ENCODE peak calls at places on chromosomes 2 and 18, in six cellular contexts. U is kidney epithelial cell, R is upper lobe of right lung, Q is ovary, G is HL-60, Z is left ventricle myocardium inferior. N is an unnamed sample.
A peak's percentile ranks its signal among the peaks of the same experiment; 100 is the strongest.

GRCh38 chr2:19675856-19676460 is 225.8 kb downstream of the TTC32 start:
- DNase-seq in U (no peak), Q (no peak), R (peak; percentile 58), Z (no peak), G (no peak), N (no peak)

GRCh38 chr2:63047534-63048281 is 2.9 kb upstream of the OTX1 start:
- DNase-seq in Q (peak; percentile 28), R (peak; percentile 65), U (no peak), Z (no peak), G (no peak), N (peak; percentile 21)

GRCh38 chr2:52686935-52687334 is 1080.7 kb upstream of the CHAC2 start:
- DNase-seq in Q (no peak), Z (no peak), U (peak; percentile 1), G (no peak), R (no peak), N (no peak)

GRCh38 chr2:72027426-72028161 is 120.1 kb downstream of the CYP26B1 start:
- DNase-seq in R (peak; percentile 54), U (no peak), Z (no peak), Q (no peak), G (no peak), N (peak; percentile 82)

GRCh38 chr2:99545066-99545465 is 55.2 kb upstream of the REV1 start:
- DNase-seq in U (no peak), G (no peak), R (no peak), Z (no peak), Q (no peak), N (no peak)

GRCh38 chr2:64325852-64326577 is 127.9 kb upstream of the LGALSL start:
- DNase-seq in G (no peak), R (no peak), Z (no peak), U (no peak), Q (no peak), N (no peak)

GRCh38 chr2:54657664-54658083 is 65.8 kb upstream of the EML6 start:
- DNase-seq in Z (peak; percentile 59), Q (no peak), R (no peak), U (no peak), G (peak; percentile 28), N (no peak)

GRCh38 chr2:186848873-186849578 is at the start of gene ZSWIM2:
- DNase-seq in R (peak; percentile 75), U (no peak), Z (peak; percentile 36), G (peak; percentile 1), Q (peak; percentile 59), N (peak; percentile 86)

GRCh38 chr2:232292395-232293154 is 86.0 kb upstream of the ALPP start:
- DNase-seq in R (no peak), G (peak; percentile 35), U (no peak), Q (no peak), Z (peak; percentile 36), N (peak; percentile 33)

GRCh38 chr2:33342171-33342570 is 134.3 kb upstream of the RASGRP3 start:
- DNase-seq in R (no peak), Q (no peak), U (no peak), Z (no peak), G (no peak), N (no peak)

GRCh38 chr18:24987271-24987932 is 364.6 kb downstream of the ZNF521 start:
- DNase-seq in R (no peak), G (no peak), Z (peak; percentile 58), U (no peak), Q (no peak), N (peak; percentile 50)

GRCh38 chr2:174683392-174683759 is 80.9 kb downstream of the CHRNA1 start:
- DNase-seq in R (no peak), Z (no peak), G (no peak), Q (no peak), U (peak; percentile 18), N (no peak)

GRCh38 chr2:9990735-9991134 is 39.2 kb downstream of the GRHL1 start:
- DNase-seq in Z (peak; percentile 65), R (no peak), U (no peak), G (no peak), Q (no peak), N (no peak)

GRCh38 chr2:102703748-102704147 is 58.1 kb upstream of the TMEM182 start:
- DNase-seq in R (no peak), G (no peak), U (peak; percentile 4), Z (no peak), Q (no peak), N (peak; percentile 48)

GRCh38 chr2:171260471-171261424 is 100.1 kb upstream of the TLK1 start:
- DNase-seq in Q (no peak), U (no peak), R (no peak), Z (no peak), G (no peak), N (no peak)

GRCh38 chr2:72166281-72166680 is 18.6 kb upstream of the CYP26B1 start:
- DNase-seq in U (no peak), G (no peak), Q (no peak), Z (no peak), R (no peak), N (no peak)

GRCh38 chr2:234670052-234670451 is 173.2 kb upstream of the ARL4C start:
- DNase-seq in Q (no peak), U (peak; percentile 79), Z (no peak), G (no peak), R (no peak), N (peak; percentile 82)

GRCh38 chr2:149994057-149994728 is 406.6 kb upstream of the MMADHC start:
- DNase-seq in Q (no peak), G (no peak), R (no peak), U (peak; percentile 81), Z (no peak), N (peak; percentile 100)

GRCh38 chr2:2158176-2158826 is 172.8 kb downstream of the MYT1L start:
- DNase-seq in U (no peak), G (no peak), Z (no peak), R (no peak), Q (no peak), N (no peak)

GRCh38 chr2:227325824-227326195 is 759 bp downstream of the MFF start:
- DNase-seq in G (peak; percentile 24), Z (peak; percentile 34), Q (peak; percentile 40), R (peak; percentile 66), U (no peak), N (peak; percentile 24)
- TF ChIP-seq CTCF in G (no peak), Z (no peak), Q (no peak), R (no peak), U (no peak), N (no peak)

GRCh38 chr18:50857694-50858093 is 21.2 kb upstream of the ME2 start:
- DNase-seq in U (no peak), G (no peak), R (no peak), Z (no peak), Q (no peak), N (no peak)
- TF ChIP-seq CTCF in U (no peak), G (no peak), R (no peak), Z (no peak), Q (no peak), N (peak; percentile 24)

GRCh38 chr2:28955492-28955891 is 25.6 kb upstream of the TOGARAM2 start:
- DNase-seq in Q (no peak), Z (no peak), G (no peak), R (no peak), U (no peak), N (no peak)

GRCh38 chr2:28960401-28960800 is 20.7 kb upstream of the TOGARAM2 start:
- DNase-seq in U (no peak), G (no peak), Z (no peak), Q (no peak), R (no peak), N (no peak)

GRCh38 chr2:28958689-28959088 is 22.4 kb upstream of the TOGARAM2 start:
- DNase-seq in Z (peak; percentile 58), R (no peak), Q (peak; percentile 71), G (no peak), U (no peak), N (peak; percentile 24)

GRCh38 chr2:28956415-28956826 is 24.7 kb upstream of the TOGARAM2 start:
- DNase-seq in R (no peak), U (no peak), Z (no peak), G (peak; percentile 51), Q (no peak), N (no peak)

GRCh38 chr2:28956890-28957289 is 24.2 kb upstream of the TOGARAM2 start:
- DNase-seq in U (no peak), G (no peak), R (no peak), Z (no peak), Q (no peak), N (no peak)
- TF ChIP-seq CTCF in U (peak; percentile 25), G (peak; percentile 11), R (peak; percentile 62), Z (peak; percentile 68), Q (no peak), N (peak; percentile 69)

GRCh38 chr2:220076734-220077133 is 449.3 kb downstream of the SLC4A3 start:
- DNase-seq in Z (no peak), G (no peak), Q (no peak), U (no peak), R (no peak), N (peak; percentile 38)

GRCh38 chr2:220077488-220077887 is 450.1 kb downstream of the SLC4A3 start:
- DNase-seq in U (no peak), G (no peak), Z (no peak), R (no peak), Q (no peak), N (peak; percentile 39)

GRCh38 chr2:220079595-220079994 is 452.2 kb downstream of the SLC4A3 start:
- DNase-seq in Q (no peak), R (no peak), G (no peak), U (no peak), Z (no peak), N (no peak)

GRCh38 chr2:220075835-220076234 is 448.4 kb downstream of the SLC4A3 start:
- DNase-seq in U (no peak), R (no peak), Q (no peak), G (no peak), Z (no peak), N (no peak)

DNA sequence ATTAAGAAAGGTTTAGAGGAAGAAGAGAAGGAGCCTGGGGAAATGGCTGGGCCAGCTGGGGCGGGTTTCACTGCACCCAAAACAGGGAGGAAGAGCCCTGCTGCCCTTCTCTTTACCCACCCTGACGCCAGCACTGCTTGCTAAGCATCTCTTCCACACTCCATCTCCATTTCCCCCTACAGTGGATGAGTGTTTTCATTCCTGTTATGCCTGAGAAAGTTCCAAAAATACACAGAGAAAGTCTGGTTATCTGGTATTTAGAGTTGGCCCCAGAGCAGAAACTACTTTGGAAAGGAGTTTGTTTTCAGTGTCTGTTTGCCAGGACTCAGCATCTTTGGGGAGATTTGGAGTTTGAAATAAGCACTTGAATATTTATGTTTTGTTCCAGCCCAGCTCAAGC is 451.0 kb downstream of the SLC4A3 start:
- DNase-seq in U (no peak), R (no peak), Q (peak; percentile 52), G (no peak), Z (no peak), N (no peak)
- TF ChIP-seq CTCF in U (no peak), R (no peak), Q (no peak), G (no peak), Z (no peak), N (no peak)

DNA sequence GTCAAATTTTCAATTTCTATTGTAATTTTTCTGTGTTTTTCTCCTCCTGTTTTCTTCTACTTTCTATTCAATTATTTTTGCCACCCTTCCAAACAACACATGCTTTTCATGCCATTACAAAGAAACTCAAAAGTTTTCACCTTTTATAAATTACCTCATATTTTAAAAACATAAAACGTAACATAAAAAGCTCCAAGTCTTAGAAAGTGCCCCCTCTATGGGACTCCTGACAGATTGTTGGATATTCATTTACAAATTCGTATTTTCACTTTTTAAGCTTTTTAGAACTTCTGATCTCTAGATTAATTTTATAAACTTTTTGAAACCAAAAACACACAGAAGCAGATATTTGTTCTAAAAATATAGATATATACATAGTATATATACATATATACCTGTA is 1.6 kb downstream of the COL5A2 start:
- DNase-seq in G (no peak), R (no peak), Q (no peak), U (no peak), Z (no peak), N (no peak)
- TF ChIP-seq CTCF in G (no peak), R (peak; percentile 38), Q (peak; percentile 17), U (peak; percentile 32), Z (peak; percentile 43), N (peak; percentile 63)